ENCODE peak calls at places on chromosomes 11 and 22, in eight cellular contexts. One of them, this sample, is unnamed.

GRCh38 chr11:96000064-96000463 is 76.2 kb upstream of the MTMR2 start:
- DNase-seq in tibial artery: no peak
- DNase-seq in tibial nerve: no peak
- DNase-seq in neural progenitor cell: no peak
- DNase-seq in RWPE1: no peak
- DNase-seq in sigmoid colon: no peak
- DNase-seq in heart left ventricle: no peak
- DNase-seq in HL-60: no peak
- DNase-seq in this sample: no peak

GRCh38 chr11:69297225-69297925 is 3.4 kb downstream of the MYEOV start:
- DNase-seq in tibial artery: peak; percentile 96
- DNase-seq in tibial nerve: peak; percentile 93
- DNase-seq in neural progenitor cell: peak; percentile 35
- DNase-seq in RWPE1: peak; percentile 95
- DNase-seq in sigmoid colon: peak; percentile 93
- DNase-seq in heart left ventricle: peak; percentile 94
- DNase-seq in HL-60: peak; percentile 100
- DNase-seq in this sample: peak; percentile 97

GRCh38 chr11:3840289-3840869 is 380 bp downstream of the RHOG start:
- DNase-seq in tibial artery: peak; percentile 71
- DNase-seq in tibial nerve: peak; percentile 38
- DNase-seq in neural progenitor cell: peak; percentile 81
- DNase-seq in RWPE1: no peak
- DNase-seq in sigmoid colon: no peak
- DNase-seq in heart left ventricle: no peak
- DNase-seq in HL-60: no peak
- DNase-seq in this sample: peak; percentile 68

GRCh38 chr22:49206281-49206680 is 621.4 kb downstream of the BRD1 start:
- DNase-seq in tibial artery: peak; percentile 39
- DNase-seq in tibial nerve: no peak
- DNase-seq in neural progenitor cell: no peak
- DNase-seq in RWPE1: no peak
- DNase-seq in sigmoid colon: peak; percentile 46
- DNase-seq in heart left ventricle: no peak
- DNase-seq in HL-60: no peak
- DNase-seq in this sample: no peak

GRCh38 chr11:130400793-130401483 is 27.5 kb downstream of the ADAMTS8 start:
- DNase-seq in tibial artery: no peak
- DNase-seq in tibial nerve: peak; percentile 28
- DNase-seq in neural progenitor cell: no peak
- DNase-seq in RWPE1: no peak
- DNase-seq in sigmoid colon: no peak
- DNase-seq in heart left ventricle: peak; percentile 43
- DNase-seq in HL-60: peak; percentile 28
- DNase-seq in this sample: no peak

GRCh38 chr11:1878134-1879031 is 13.3 kb downstream of the PRR33 start:
- DNase-seq in tibial artery: peak; percentile 65
- DNase-seq in tibial nerve: no peak
- DNase-seq in neural progenitor cell: no peak
- DNase-seq in RWPE1: no peak
- DNase-seq in sigmoid colon: peak; percentile 76
- DNase-seq in heart left ventricle: peak; percentile 63
- DNase-seq in HL-60: no peak
- DNase-seq in this sample: peak; percentile 2

GRCh38 chr22:17271711-17272451 is 52.6 kb upstream of the ADA2 start:
- DNase-seq in tibial artery: no peak
- DNase-seq in tibial nerve: no peak
- DNase-seq in neural progenitor cell: no peak
- DNase-seq in RWPE1: no peak
- DNase-seq in sigmoid colon: peak; percentile 38
- DNase-seq in heart left ventricle: no peak
- DNase-seq in HL-60: no peak
- DNase-seq in this sample: no peak

GRCh38 chr11:11252403-11252802 is 100.6 kb downstream of the CSNK2A3 start:
- DNase-seq in tibial artery: no peak
- DNase-seq in tibial nerve: no peak
- DNase-seq in neural progenitor cell: no peak
- DNase-seq in RWPE1: no peak
- DNase-seq in sigmoid colon: no peak
- DNase-seq in heart left ventricle: no peak
- DNase-seq in HL-60: no peak
- DNase-seq in this sample: no peak

GRCh38 chr11:36295926-36296325 is at the start of gene PRR5L:
- DNase-seq in tibial artery: no peak
- DNase-seq in tibial nerve: no peak
- DNase-seq in neural progenitor cell: peak; percentile 28
- DNase-seq in RWPE1: no peak
- DNase-seq in sigmoid colon: no peak
- DNase-seq in heart left ventricle: no peak
- DNase-seq in HL-60: no peak
- DNase-seq in this sample: no peak

DNA sequence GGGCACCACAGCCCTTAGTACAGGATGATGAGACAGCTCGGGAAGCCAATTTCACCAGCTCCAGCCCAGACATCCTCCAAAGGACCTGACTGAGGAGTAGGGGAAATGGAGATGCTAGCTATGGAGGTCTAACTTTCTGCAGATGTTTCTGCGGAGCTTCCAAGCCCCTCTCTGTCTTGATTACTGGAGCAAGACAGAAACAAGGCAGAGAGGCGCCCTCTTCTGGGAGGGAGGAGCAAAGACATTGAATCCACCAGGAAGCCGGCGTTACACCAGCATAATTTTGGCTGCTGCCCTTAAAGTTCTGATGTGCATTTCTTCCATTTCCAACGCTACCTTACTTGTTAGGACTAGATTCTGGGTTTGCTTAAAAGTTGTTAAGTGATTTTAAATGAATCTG is 107.3 kb upstream of the HSD17B12 start:
- DNase-seq in tibial artery: no peak
- DNase-seq in tibial nerve: no peak
- DNase-seq in neural progenitor cell: peak; percentile 79
- DNase-seq in RWPE1: no peak
- DNase-seq in sigmoid colon: no peak
- DNase-seq in heart left ventricle: no peak
- DNase-seq in HL-60: no peak
- DNase-seq in this sample: peak; percentile 35
- TF ChIP-seq CTCF in tibial artery: no peak
- TF ChIP-seq CTCF in tibial nerve: no peak
- TF ChIP-seq CTCF in neural progenitor cell: peak; percentile 84
- TF ChIP-seq CTCF in RWPE1: peak; percentile 30
- TF ChIP-seq CTCF in sigmoid colon: no peak
- TF ChIP-seq CTCF in heart left ventricle: peak; percentile 14
- TF ChIP-seq CTCF in HL-60: peak; percentile 84
- TF ChIP-seq CTCF in this sample: peak; percentile 70

DNA sequence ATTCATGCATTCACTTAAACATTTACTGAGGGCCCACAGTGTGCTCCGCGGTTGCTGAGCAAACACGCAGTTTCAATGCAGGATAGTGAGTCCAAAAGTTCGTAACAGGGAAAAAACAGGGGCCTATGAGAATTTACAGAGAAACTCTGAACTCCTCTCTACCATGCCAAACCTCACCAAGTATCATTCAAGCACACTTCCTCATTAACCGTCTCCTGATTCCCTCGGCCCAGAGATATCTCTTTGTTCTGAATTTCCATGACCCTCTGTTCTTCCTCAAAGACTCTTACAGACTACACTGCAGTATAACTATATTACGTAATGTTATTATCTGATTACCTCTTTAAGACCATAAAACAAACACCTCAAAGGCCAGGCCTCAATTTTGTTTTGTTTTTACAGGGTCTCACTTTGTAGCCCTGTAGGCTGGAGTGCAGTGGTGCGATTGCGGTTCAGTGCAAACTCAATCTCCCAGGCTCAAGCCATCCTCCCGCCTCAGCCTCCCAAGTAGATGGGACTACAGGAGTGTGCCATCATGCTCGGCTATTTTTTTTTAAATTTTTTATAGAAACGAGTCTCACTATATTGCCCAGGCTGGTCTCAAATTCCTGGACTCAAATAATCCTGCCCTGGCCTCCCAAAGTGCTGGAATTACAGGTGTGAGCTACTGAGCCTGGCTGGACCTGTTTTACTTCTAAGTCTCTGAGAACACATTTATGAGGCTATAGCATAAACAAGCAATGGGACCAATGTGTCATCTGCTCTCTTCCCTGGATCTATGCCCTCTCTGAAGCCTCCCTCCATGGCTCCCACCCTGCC is 3.6 kb downstream of the HPS4 start:
- DNase-seq in tibial artery: peak; percentile 11
- DNase-seq in tibial nerve: no peak
- DNase-seq in neural progenitor cell: no peak
- DNase-seq in RWPE1: no peak
- DNase-seq in sigmoid colon: no peak
- DNase-seq in heart left ventricle: no peak
- DNase-seq in HL-60: no peak
- DNase-seq in this sample: peak; percentile 18
- TF ChIP-seq CTCF in tibial artery: no peak
- TF ChIP-seq CTCF in tibial nerve: no peak
- TF ChIP-seq CTCF in neural progenitor cell: no peak
- TF ChIP-seq CTCF in RWPE1: no peak
- TF ChIP-seq CTCF in sigmoid colon: no peak
- TF ChIP-seq CTCF in heart left ventricle: no peak
- TF ChIP-seq CTCF in HL-60: no peak
- TF ChIP-seq CTCF in this sample: no peak

DNA sequence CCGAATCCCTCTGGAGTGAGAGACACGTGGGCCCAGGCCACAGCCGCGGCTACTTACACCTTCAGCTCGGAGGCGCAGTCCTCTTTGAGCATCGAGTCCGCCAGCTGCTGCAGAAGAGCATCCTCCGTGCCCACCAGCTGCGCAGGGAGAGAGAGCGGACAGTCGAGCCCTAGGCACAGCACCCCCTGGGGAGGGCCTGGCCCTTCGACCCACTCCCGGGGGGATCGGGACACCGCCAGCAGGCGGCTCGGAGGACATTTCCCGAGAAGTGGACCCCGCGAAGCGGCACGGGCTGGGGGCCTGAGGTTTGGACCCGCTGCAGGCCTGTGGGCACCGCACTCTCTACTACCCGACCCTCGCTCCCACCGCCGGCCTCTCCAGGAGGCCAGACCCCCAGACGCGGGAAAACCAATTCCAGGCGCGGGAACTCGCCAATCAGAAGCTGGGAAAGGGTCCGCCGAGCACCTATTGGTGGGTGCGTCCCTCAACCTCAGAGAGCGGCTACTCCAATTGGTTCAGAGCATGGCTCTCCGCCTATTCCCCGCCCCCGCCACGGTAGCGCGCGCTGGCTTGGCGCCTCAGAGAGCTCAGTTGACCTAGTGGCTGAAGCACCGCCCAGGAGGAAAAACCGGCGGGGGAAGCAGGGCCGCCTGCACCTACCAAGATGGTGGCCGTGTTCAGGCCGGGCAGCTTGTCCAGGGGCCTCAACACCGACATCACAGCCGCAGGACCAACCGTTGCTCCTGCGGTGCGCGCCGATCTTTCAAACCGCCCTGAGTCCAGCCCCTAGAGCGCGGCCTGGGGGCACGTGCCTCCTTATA is at the start of gene CENPM:
- DNase-seq in tibial artery: peak; percentile 92
- DNase-seq in tibial nerve: peak; percentile 86
- DNase-seq in neural progenitor cell: peak; percentile 97
- DNase-seq in RWPE1: peak; percentile 86
- DNase-seq in sigmoid colon: peak; percentile 94
- DNase-seq in heart left ventricle: peak; percentile 93
- DNase-seq in HL-60: peak; percentile 89
- DNase-seq in this sample: peak; percentile 98
- TF ChIP-seq CTCF in tibial artery: peak; percentile 15
- TF ChIP-seq CTCF in tibial nerve: no peak
- TF ChIP-seq CTCF in neural progenitor cell: peak; percentile 18
- TF ChIP-seq CTCF in RWPE1: no peak
- TF ChIP-seq CTCF in sigmoid colon: no peak
- TF ChIP-seq CTCF in heart left ventricle: no peak
- TF ChIP-seq CTCF in HL-60: no peak
- TF ChIP-seq CTCF in this sample: peak; percentile 24

DNA sequence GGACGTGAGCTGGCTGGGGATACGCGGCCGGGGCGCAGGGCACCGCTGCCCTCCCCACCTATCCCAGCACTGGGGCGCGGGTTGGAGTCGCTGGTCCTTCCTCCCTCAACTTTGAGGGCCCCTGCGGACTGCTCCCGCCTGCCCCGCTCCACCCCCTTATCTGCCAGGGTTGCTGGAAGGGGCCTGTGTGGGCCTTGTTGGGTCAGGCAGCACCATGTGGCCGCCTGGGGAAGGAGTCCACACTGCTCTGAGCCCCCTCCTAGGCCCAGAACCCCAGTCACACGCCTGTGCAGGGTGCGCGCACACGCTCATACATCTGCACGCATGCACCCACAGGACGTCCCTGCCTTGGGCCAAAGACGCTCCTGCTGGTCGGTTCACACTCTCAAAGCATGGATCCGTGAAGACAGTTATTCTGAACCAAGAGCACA is 595 bp downstream of the TUB start:
- DNase-seq in tibial artery: no peak
- DNase-seq in tibial nerve: no peak
- DNase-seq in neural progenitor cell: peak; percentile 37
- DNase-seq in RWPE1: no peak
- DNase-seq in sigmoid colon: no peak
- DNase-seq in heart left ventricle: no peak
- DNase-seq in HL-60: no peak
- DNase-seq in this sample: no peak
- TF ChIP-seq CTCF in tibial artery: no peak
- TF ChIP-seq CTCF in tibial nerve: no peak
- TF ChIP-seq CTCF in neural progenitor cell: no peak
- TF ChIP-seq CTCF in RWPE1: no peak
- TF ChIP-seq CTCF in sigmoid colon: no peak
- TF ChIP-seq CTCF in heart left ventricle: no peak
- TF ChIP-seq CTCF in HL-60: no peak
- TF ChIP-seq CTCF in this sample: no peak

GRCh38 chr11:17887779-17888178 is 125.1 kb downstream of the SERGEF start:
- DNase-seq in tibial artery: no peak
- DNase-seq in tibial nerve: no peak
- DNase-seq in neural progenitor cell: peak; percentile 63
- DNase-seq in RWPE1: no peak
- DNase-seq in sigmoid colon: no peak
- DNase-seq in heart left ventricle: no peak
- DNase-seq in HL-60: no peak
- DNase-seq in this sample: no peak

GRCh38 chr11:17892409-17892808 is 120.4 kb downstream of the SERGEF start:
- DNase-seq in tibial artery: no peak
- DNase-seq in tibial nerve: no peak
- DNase-seq in neural progenitor cell: no peak
- DNase-seq in RWPE1: no peak
- DNase-seq in sigmoid colon: no peak
- DNase-seq in heart left ventricle: no peak
- DNase-seq in HL-60: no peak
- DNase-seq in this sample: no peak

GRCh38 chr11:17894929-17895658 is 117.8 kb downstream of the SERGEF start:
- DNase-seq in tibial artery: no peak
- DNase-seq in tibial nerve: no peak
- DNase-seq in neural progenitor cell: no peak
- DNase-seq in RWPE1: no peak
- DNase-seq in sigmoid colon: no peak
- DNase-seq in heart left ventricle: peak; percentile 51
- DNase-seq in HL-60: no peak
- DNase-seq in this sample: no peak

GRCh38 chr11:17890333-17890732 is 122.5 kb downstream of the SERGEF start:
- DNase-seq in tibial artery: no peak
- DNase-seq in tibial nerve: no peak
- DNase-seq in neural progenitor cell: no peak
- DNase-seq in RWPE1: no peak
- DNase-seq in sigmoid colon: no peak
- DNase-seq in heart left ventricle: no peak
- DNase-seq in HL-60: no peak
- DNase-seq in this sample: no peak
- TF ChIP-seq CTCF in tibial artery: no peak
- TF ChIP-seq CTCF in tibial nerve: no peak
- TF ChIP-seq CTCF in neural progenitor cell: peak; percentile 23
- TF ChIP-seq CTCF in RWPE1: no peak
- TF ChIP-seq CTCF in sigmoid colon: no peak
- TF ChIP-seq CTCF in heart left ventricle: no peak
- TF ChIP-seq CTCF in HL-60: no peak
- TF ChIP-seq CTCF in this sample: no peak

This sample was measured in activated CD8-positive, alpha-beta T cell treated with anti-CD3 and anti-CD28 coated beads for 36 hours.